ENCODE peak calls at places on chromosomes 4 and X, in four cellular contexts. Y is GM23338, T is MM.1S, L is PC-3. U is an unnamed sample. For H3F3A, the result is how much of the 10 kb centered on the place peaks cover.

GRCh38 chrX:14694631-14695030 is 165.3 kb downstream of the GLRA2 start:
- DNase-seq in T (no peak), Y (no peak), L (peak), U (no peak)

GRCh38 chr4:74374128-74374527 is 9.2 kb downstream of the EREG start:
- DNase-seq in T (no peak), Y (no peak), L (no peak), U (no peak)

GRCh38 chr4:183161630-183162029 is 62.6 kb downstream of the WWC2 start:
- DNase-seq in Y (no peak), L (no peak), T (no peak), U (no peak)

GRCh38 chrX:48814722-48815121 is 11.6 kb upstream of the ERAS start:
- DNase-seq in Y (no peak), T (no peak), L (no peak), U (no peak)

GRCh38 chrX:20530319-20530979 is 263.7 kb upstream of the RPS6KA3 start:
- DNase-seq in T (peak), L (peak), Y (peak), U (peak)

GRCh38 chr4:98473046-98473445 is 185.4 kb downstream of the TSPAN5 start:
- DNase-seq in Y (no peak), L (no peak), T (no peak), U (no peak)

GRCh38 chr4:161991811-161992210 is 172.0 kb downstream of the FSTL5 start:
- DNase-seq in T (no peak), L (no peak), Y (peak), U (no peak)

GRCh38 chrX:116436358-116436816 is at the start of gene SLC6A14:
- DNase-seq in T (no peak), Y (no peak), L (peak), U (peak)

GRCh38 chrX:34810364-34810763 is 132.2 kb upstream of the FAM47B start:
- DNase-seq in Y (no peak), L (peak), T (no peak), U (no peak)

GRCh38 chrX:115372026-115372610 is 82.6 kb downstream of the LUZP4 start:
- DNase-seq in T (no peak), Y (peak), L (peak), U (peak)

GRCh38 chrX:9788908-9789307 is 2.7 kb downstream of the SHROOM2 start:
- DNase-seq in Y (peak), L (peak), T (no peak), U (peak)

GRCh38 chrX:110442631-110443030 is 84.0 kb downstream of the RTL9 start:
- DNase-seq in T (peak), Y (peak), L (peak), U (peak)

GRCh38 chrX:123590842-123591491 is 141.9 kb downstream of the THOC2 start:
- DNase-seq in Y (no peak), L (peak), T (peak), U (peak)

GRCh38 chr4:70356185-70356584 is 4.4 kb upstream of the SMR3A start:
- DNase-seq in Y (no peak), T (no peak), L (no peak), U (no peak)

GRCh38 chr4:24991015-24991414 is 39.7 kb downstream of the LGI2 start:
- DNase-seq in T (no peak), Y (no peak), L (peak), U (no peak)

GRCh38 chr4:149708513-149709175 is 107.0 kb downstream of the IQCM start:
- DNase-seq in T (no peak), L (peak), Y (no peak), U (no peak)

GRCh38 chr4:87003266-87003665 is 68.5 kb downstream of the AFF1 start:
- DNase-seq in T (no peak), Y (no peak), L (no peak), U (peak)

GRCh38 chr4:86999244-86999643 is 64.4 kb downstream of the AFF1 start:
- DNase-seq in T (no peak), Y (no peak), L (no peak), U (no peak)

GRCh38 chr4:87005369-87005689 is 70.5 kb downstream of the AFF1 start:
- DNase-seq in T (peak), L (no peak), Y (no peak), U (no peak)

GRCh38 chr4:87005690-87006461 is 71.1 kb downstream of the AFF1 start:
- DNase-seq in L (peak), T (peak), Y (peak), U (no peak)

DNA sequence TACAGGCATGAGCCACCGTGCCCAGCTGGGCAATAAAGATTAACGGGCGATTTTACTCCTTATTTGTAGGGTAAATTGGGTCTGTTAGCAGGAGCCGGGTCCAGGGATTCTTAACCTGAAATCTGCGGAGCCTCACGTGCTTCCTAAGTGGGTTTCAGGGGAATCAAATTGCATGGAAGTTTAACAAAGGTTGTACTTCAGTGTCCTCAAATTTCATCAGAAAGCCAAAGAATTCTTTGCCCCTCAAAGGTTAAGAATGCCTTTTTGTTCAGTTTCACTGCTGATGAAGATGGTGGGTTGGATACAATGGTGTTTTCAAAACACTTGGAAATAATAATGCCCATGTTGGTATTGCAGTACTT is 67.9 kb downstream of the AFF1 start:
- DNase-seq in T (no peak), L (no peak), Y (peak), U (no peak)
- H3F3A ChIP-seq in T (under half), L (under half), Y (under half), U (under half)

GRCh38 chr4:169226565-169226964 is 44.2 kb downstream of the SH3RF1 start:
- DNase-seq in Y (no peak), T (no peak), L (no peak), U (no peak)

GRCh38 chr4:169228076-169228475 is 42.7 kb downstream of the SH3RF1 start:
- DNase-seq in Y (no peak), T (no peak), L (no peak), U (no peak)

GRCh38 chr4:169234137-169234855 is 36.5 kb downstream of the SH3RF1 start:
- DNase-seq in L (no peak), Y (no peak), T (no peak), U (no peak)

GRCh38 chr4:169229571-169230028 is 41.2 kb downstream of the SH3RF1 start:
- DNase-seq in Y (no peak), L (peak), T (no peak), U (peak)

DNA sequence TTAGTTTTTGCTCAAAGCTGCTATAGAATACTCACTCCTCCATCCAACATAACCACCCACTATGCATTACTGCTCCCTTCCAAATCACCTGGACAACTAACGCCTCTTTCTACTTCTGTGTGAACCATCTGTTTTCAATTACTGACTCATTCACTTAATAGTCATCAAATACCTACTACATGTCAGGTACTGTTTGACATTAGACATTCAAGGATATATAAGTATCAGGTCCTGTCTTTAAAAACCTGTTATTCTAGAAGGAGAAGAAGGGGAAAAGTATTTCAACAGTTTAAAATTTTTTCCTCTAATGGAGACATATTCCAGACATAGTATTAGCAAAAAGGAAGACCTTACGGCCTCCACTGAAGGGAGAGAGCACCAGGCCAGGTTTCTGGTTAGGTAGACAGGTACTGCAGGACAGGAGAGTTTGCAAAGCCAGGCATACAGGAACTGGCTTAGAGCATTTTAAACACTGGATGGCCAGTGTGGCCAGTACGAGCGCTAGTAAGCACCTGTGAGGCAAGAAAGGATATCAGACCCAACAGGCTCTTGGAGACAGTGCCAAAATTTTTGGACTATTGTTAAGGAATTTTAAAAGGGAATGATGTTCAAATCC is 39.0 kb downstream of the SH3RF1 start:
- DNase-seq in T (no peak), L (peak), Y (no peak), U (peak)
- H3F3A ChIP-seq in T (under half), L (under half), Y (under half), U (under half)

GRCh38 chr4:80015407-80016189 is 57.4 kb downstream of the ANTXR2 start:
- DNase-seq in T (no peak), Y (no peak), L (no peak), U (no peak)

GRCh38 chr4:80012291-80012690 is 60.7 kb downstream of the ANTXR2 start:
- DNase-seq in T (no peak), Y (no peak), L (no peak), U (no peak)

GRCh38 chr4:80017125-80017854 is 55.7 kb downstream of the ANTXR2 start:
- DNase-seq in T (peak), L (peak), Y (no peak), U (no peak)

GRCh38 chr4:80014531-80014930 is 58.5 kb downstream of the ANTXR2 start:
- DNase-seq in Y (no peak), T (no peak), L (no peak), U (no peak)

DNA sequence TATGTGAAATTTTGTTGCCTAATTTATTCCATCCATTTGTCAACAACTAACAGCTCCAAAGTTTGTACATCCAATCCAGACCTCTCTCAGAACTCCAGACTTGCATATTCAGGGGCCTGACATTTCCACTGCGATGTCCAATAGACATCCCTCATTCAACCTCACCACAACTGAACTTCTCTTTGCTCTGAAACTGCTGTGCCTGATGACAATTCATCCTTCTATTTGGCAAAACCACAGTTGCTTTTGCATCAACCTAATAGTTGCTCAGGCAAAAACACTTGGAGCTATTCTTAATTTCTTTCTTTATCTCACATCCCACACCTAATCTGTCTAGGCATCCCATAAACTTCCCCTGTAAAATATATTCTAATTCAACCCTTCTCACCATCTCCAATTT is 56.5 kb downstream of the ANTXR2 start:
- DNase-seq in L (no peak), Y (no peak), T (no peak), U (no peak)
- H3F3A ChIP-seq in L (under half), Y (under half), T (under half), U (under half)

DNA sequence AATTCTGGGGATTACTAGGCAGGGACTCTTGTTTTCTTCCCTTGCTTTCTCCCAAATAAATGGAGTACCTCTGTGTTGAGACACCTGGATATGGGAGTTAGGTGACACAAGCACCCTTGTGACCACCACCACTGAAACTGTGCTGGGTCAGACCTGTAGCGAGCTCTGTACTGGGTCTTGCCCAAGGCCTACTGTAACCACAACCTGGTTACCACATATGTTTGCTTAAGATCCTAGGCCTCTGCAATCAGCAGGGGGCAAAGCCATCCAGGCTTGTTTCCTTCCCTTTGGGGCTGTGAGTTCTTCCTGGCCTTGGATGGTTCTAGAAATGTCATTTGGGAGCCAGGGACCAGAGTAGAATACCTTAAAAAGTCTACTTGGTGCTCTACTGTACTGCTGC is 49.4 kb downstream of the LPAR4 start:
- DNase-seq in Y (no peak), L (no peak), T (peak), U (no peak)
- H3F3A ChIP-seq in Y (under half), L (under half), T (under half), U (under half)

GRCh38 chr4:112861378-112862317 is 187.8 kb upstream of the ANK2 start:
- DNase-seq in L (no peak), T (no peak), Y (no peak), U (no peak)

GRCh38 chr4:112857461-112857860 is 192.0 kb upstream of the ANK2 start:
- DNase-seq in Y (no peak), T (no peak), L (peak), U (no peak)

GRCh38 chr4:112860731-112861377 is 188.6 kb upstream of the ANK2 start:
- DNase-seq in L (no peak), T (no peak), Y (peak), U (no peak)

GRCh38 chr4:112858751-112859150 is 190.7 kb upstream of the ANK2 start:
- DNase-seq in Y (no peak), L (no peak), T (no peak), U (no peak)

DNA sequence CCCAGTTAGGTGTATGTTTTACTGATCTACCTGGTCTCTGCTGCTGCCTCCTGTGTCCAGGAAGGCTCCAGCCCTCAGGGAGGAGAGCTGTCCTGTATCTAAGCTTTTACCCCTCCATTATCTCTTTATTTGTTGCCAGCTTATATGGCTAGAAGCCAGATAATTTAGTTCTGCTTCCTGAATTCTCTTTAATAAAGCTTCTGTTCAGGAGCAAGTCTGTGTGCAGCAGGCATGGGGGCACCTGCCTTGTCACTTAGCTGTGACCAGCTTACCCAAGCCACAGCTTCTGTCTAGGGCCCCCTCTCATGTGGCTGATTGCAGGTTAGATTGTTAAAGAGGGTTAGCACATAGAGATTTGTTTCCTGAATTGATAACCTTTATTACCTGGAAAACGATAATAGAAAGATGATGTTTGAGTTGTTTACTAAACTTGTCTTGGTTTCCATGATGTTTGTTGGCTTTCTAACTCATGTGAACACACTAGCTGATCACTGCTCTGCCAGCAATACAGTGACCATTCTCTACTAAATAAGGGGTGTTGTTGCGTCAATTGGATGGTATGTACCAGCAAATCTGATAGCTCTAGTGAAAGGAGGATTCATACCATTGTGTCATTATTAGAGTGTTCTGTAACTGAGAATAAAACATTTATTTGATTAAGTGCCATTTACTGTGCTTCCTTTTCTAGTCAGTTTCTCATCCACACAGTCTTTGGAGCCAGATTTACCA is 189.8 kb upstream of the ANK2 start:
- DNase-seq in T (no peak), Y (no peak), L (no peak), U (no peak)
- H3F3A ChIP-seq in T (under half), Y (under half), L (under half), U (under half)

GRCh38 chr4:7788687-7789425 is 150.8 kb downstream of the AFAP1 start:
- DNase-seq in Y (no peak), L (no peak), T (no peak), U (peak)
- H3F3A ChIP-seq in Y (under half), L (under half), T (under half), U (under half)

GRCh38 chrX:103687073-103687695 is 685 bp upstream of the MORF4L2 start:
- DNase-seq in L (peak), Y (no peak), T (peak), U (peak)
- H3F3A ChIP-seq in L (under half), Y (under half), T (under half), U (under half)

GRCh38 chr4:40216622-40217366 is 20.0 kb downstream of the RHOH start:
- DNase-seq in Y (no peak), L (no peak), T (no peak), U (no peak)
- H3F3A ChIP-seq in Y (under half), L (under half), T (under half), U (under half)

DNA sequence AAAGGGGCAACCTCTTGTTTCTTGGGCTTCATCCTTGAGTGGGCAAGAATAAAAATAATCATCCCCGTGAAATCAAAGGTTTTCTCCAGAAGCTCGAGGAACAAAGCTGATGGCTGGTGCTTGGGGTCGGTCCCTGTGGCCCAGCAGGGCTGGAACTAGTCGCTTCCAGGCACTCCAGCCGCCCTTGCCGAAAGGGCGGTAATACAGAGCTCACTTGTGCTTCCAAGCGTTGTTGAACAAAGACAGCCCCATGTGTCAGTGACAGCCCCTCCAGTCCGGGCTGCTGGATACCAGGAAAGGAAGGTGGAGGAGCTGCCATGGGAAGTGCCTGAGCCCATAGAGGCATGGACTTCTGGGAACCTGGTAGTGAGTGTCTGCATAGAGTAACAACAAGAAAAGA is 5.2 kb downstream of the HELT start:
- DNase-seq in Y (peak), L (no peak), T (no peak), U (no peak)
- H3F3A ChIP-seq in Y (under half), L (under half), T (under half), U (under half)